ENCODE peak calls at places on chromosomes 2 and 18, in ten cellular contexts. J, H, P, B, D, U, E, Z, Y and Q are unnamed samples.

GRCh38 chr2:138827426-138828054 is 47.4 kb upstream of the NXPH2 start:
- DNase-seq in J (no peak), H (no peak), P (no peak), B (peak), D (peak), U (peak), E (peak), Z (no peak), Y (peak), Q (no peak)

GRCh38 chr2:140863713-140864112 is 1267.1 kb downstream of the LRP1B start:
- DNase-seq in J (no peak), H (no peak), P (no peak), B (peak), D (peak), U (no peak), E (peak), Z (no peak), Y (peak), Q (no peak)

GRCh38 chr2:213069531-213069930 is 81.9 kb downstream of the IKZF2 start:
- DNase-seq in J (no peak), H (no peak), P (no peak), B (no peak), D (no peak), U (no peak), E (peak), Z (no peak), Y (no peak), Q (no peak)

GRCh38 chr2:69057660-69058059 is 44.7 kb downstream of the ANTXR1 start:
- DNase-seq in J (no peak), H (no peak), P (no peak), B (no peak), D (no peak), U (no peak), E (no peak), Z (no peak), Y (no peak), Q (no peak)

GRCh38 chr2:233565685-233566140 is 869 bp downstream of the USP40 start:
- DNase-seq in J (no peak), H (no peak), P (no peak), B (peak), D (no peak), U (no peak), E (no peak), Z (no peak), Y (no peak), Q (no peak)

GRCh38 chr2:26414291-26414690 is 12.6 kb downstream of the DRC1 start:
- DNase-seq in J (no peak), H (no peak), P (no peak), B (peak), D (no peak), U (no peak), E (peak), Z (no peak), Y (no peak), Q (no peak)

GRCh38 chr18:12851709-12852108 is 32.3 kb downstream of the PTPN2 start:
- DNase-seq in J (no peak), H (no peak), P (no peak), B (no peak), D (peak), U (no peak), E (no peak), Z (no peak), Y (no peak), Q (no peak)

GRCh38 chr2:29213871-29214341 is 98.7 kb downstream of the CLIP4 start:
- DNase-seq in J (no peak), H (no peak), P (no peak), B (no peak), D (peak), U (no peak), E (peak), Z (no peak), Y (no peak), Q (no peak)

GRCh38 chr2:86038291-86039081 is 67.2 kb downstream of the POLR1A start:
- DNase-seq in J (no peak), H (no peak), P (peak), B (no peak), D (no peak), U (no peak), E (peak), Z (peak), Y (peak), Q (no peak)

GRCh38 chr2:235495373-235496238 is 1.8 kb downstream of the AGAP1 start:
- DNase-seq in J (no peak), H (no peak), P (no peak), B (peak), D (no peak), U (no peak), E (peak), Z (no peak), Y (no peak), Q (no peak)

GRCh38 chr2:202339052-202339870 is 36.9 kb upstream of the BMPR2 start:
- DNase-seq in J (no peak), H (no peak), P (peak), B (no peak), D (peak), U (no peak), E (peak), Z (no peak), Y (no peak), Q (no peak)

GRCh38 chr2:196183172-196183473 is 11.7 kb upstream of the STK17B start:
- DNase-seq in J (no peak), H (no peak), P (no peak), B (no peak), D (no peak), U (no peak), E (no peak), Z (no peak), Y (no peak), Q (no peak)

GRCh38 chr2:64807417-64807816 is 153.7 kb upstream of the SERTAD2 start:
- DNase-seq in J (peak), H (no peak), P (no peak), B (no peak), D (peak), U (no peak), E (peak), Z (no peak), Y (no peak), Q (no peak)

GRCh38 chr2:144785253-144785652 is 265.3 kb upstream of the ZEB2 start:
- DNase-seq in J (no peak), H (peak), P (no peak), B (no peak), D (no peak), U (no peak), E (no peak), Z (no peak), Y (no peak), Q (no peak)